ENCODE peak calls at places on chromosomes 3 and 15, in seven cellular contexts. One of them, this sample, is unnamed.

GRCh38 chr3:197023241-197023997 is 6.2 kb downstream of the MELTF start:
- DNase-seq in HCT116: no peak
- DNase-seq in stimulated activated effector memory CD8-positive, alpha-beta T cell treated with anti-CD3 and anti-CD28 coated beads, Interleukin-12 subunit alpha, Interleukin-12 subunit beta, amount 100 ng/mL, for 72 hours: no peak
- DNase-seq in COR-L47: peak; percentile 49
- DNase-seq in adrenal gland: peak; percentile 18
- DNase-seq in Caki2: peak; percentile 77
- DNase-seq in CD4-positive, CD25-positive, alpha-beta regulatory T cell: no peak
- DNase-seq in this sample: peak; percentile 9

GRCh38 chr15:36499751-36500389 is 79.6 kb upstream of the CDIN1 start:
- DNase-seq in HCT116: no peak
- DNase-seq in stimulated activated effector memory CD8-positive, alpha-beta T cell treated with anti-CD3 and anti-CD28 coated beads, Interleukin-12 subunit alpha, Interleukin-12 subunit beta, amount 100 ng/mL, for 72 hours: no peak
- DNase-seq in COR-L47: no peak
- DNase-seq in adrenal gland: no peak
- DNase-seq in Caki2: no peak
- DNase-seq in CD4-positive, CD25-positive, alpha-beta regulatory T cell: no peak
- DNase-seq in this sample: no peak

GRCh38 chr3:137792633-137793271 is 28.6 kb downstream of the SOX14 start:
- DNase-seq in HCT116: peak; percentile 34
- DNase-seq in stimulated activated effector memory CD8-positive, alpha-beta T cell treated with anti-CD3 and anti-CD28 coated beads, Interleukin-12 subunit alpha, Interleukin-12 subunit beta, amount 100 ng/mL, for 72 hours: no peak
- DNase-seq in COR-L47: peak; percentile 27
- DNase-seq in adrenal gland: peak; percentile 34
- DNase-seq in Caki2: peak; percentile 31
- DNase-seq in CD4-positive, CD25-positive, alpha-beta regulatory T cell: no peak
- DNase-seq in this sample: peak; percentile 76

GRCh38 chr3:149020196-149020838 is 29.0 kb downstream of the GYG1 start:
- DNase-seq in HCT116: no peak
- DNase-seq in stimulated activated effector memory CD8-positive, alpha-beta T cell treated with anti-CD3 and anti-CD28 coated beads, Interleukin-12 subunit alpha, Interleukin-12 subunit beta, amount 100 ng/mL, for 72 hours: no peak
- DNase-seq in COR-L47: no peak
- DNase-seq in adrenal gland: no peak
- DNase-seq in Caki2: no peak
- DNase-seq in CD4-positive, CD25-positive, alpha-beta regulatory T cell: no peak
- DNase-seq in this sample: no peak

GRCh38 chr3:147906275-147906674 is 497.1 kb downstream of the ZIC1 start:
- DNase-seq in HCT116: no peak
- DNase-seq in stimulated activated effector memory CD8-positive, alpha-beta T cell treated with anti-CD3 and anti-CD28 coated beads, Interleukin-12 subunit alpha, Interleukin-12 subunit beta, amount 100 ng/mL, for 72 hours: no peak
- DNase-seq in COR-L47: no peak
- DNase-seq in adrenal gland: no peak
- DNase-seq in Caki2: no peak
- DNase-seq in CD4-positive, CD25-positive, alpha-beta regulatory T cell: no peak
- DNase-seq in this sample: no peak

GRCh38 chr3:168116279-168116678 is 20.6 kb upstream of the GOLIM4 start:
- DNase-seq in HCT116: no peak
- DNase-seq in stimulated activated effector memory CD8-positive, alpha-beta T cell treated with anti-CD3 and anti-CD28 coated beads, Interleukin-12 subunit alpha, Interleukin-12 subunit beta, amount 100 ng/mL, for 72 hours: no peak
- DNase-seq in COR-L47: no peak
- DNase-seq in adrenal gland: no peak
- DNase-seq in Caki2: no peak
- DNase-seq in CD4-positive, CD25-positive, alpha-beta regulatory T cell: no peak
- DNase-seq in this sample: peak; percentile 15

GRCh38 chr3:126147147-126147931 is 33.0 kb downstream of the ALDH1L1 start:
- DNase-seq in HCT116: no peak
- DNase-seq in stimulated activated effector memory CD8-positive, alpha-beta T cell treated with anti-CD3 and anti-CD28 coated beads, Interleukin-12 subunit alpha, Interleukin-12 subunit beta, amount 100 ng/mL, for 72 hours: peak; percentile 0
- DNase-seq in COR-L47: no peak
- DNase-seq in adrenal gland: no peak
- DNase-seq in Caki2: no peak
- DNase-seq in CD4-positive, CD25-positive, alpha-beta regulatory T cell: no peak
- DNase-seq in this sample: peak; percentile 9

GRCh38 chr15:27805261-27806220 is 293.6 kb downstream of the OCA2 start:
- DNase-seq in HCT116: no peak
- DNase-seq in stimulated activated effector memory CD8-positive, alpha-beta T cell treated with anti-CD3 and anti-CD28 coated beads, Interleukin-12 subunit alpha, Interleukin-12 subunit beta, amount 100 ng/mL, for 72 hours: no peak
- DNase-seq in COR-L47: no peak
- DNase-seq in adrenal gland: no peak
- DNase-seq in Caki2: no peak
- DNase-seq in CD4-positive, CD25-positive, alpha-beta regulatory T cell: no peak
- DNase-seq in this sample: no peak

GRCh38 chr15:26936502-26936901 is 34.5 kb upstream of the GABRG3 start:
- DNase-seq in HCT116: no peak
- DNase-seq in stimulated activated effector memory CD8-positive, alpha-beta T cell treated with anti-CD3 and anti-CD28 coated beads, Interleukin-12 subunit alpha, Interleukin-12 subunit beta, amount 100 ng/mL, for 72 hours: no peak
- DNase-seq in COR-L47: no peak
- DNase-seq in adrenal gland: no peak
- DNase-seq in Caki2: no peak
- DNase-seq in CD4-positive, CD25-positive, alpha-beta regulatory T cell: no peak
- DNase-seq in this sample: no peak

GRCh38 chr3:69094467-69095205 is 9.9 kb downstream of the ARL6IP5 start:
- DNase-seq in HCT116: no peak
- DNase-seq in stimulated activated effector memory CD8-positive, alpha-beta T cell treated with anti-CD3 and anti-CD28 coated beads, Interleukin-12 subunit alpha, Interleukin-12 subunit beta, amount 100 ng/mL, for 72 hours: no peak
- DNase-seq in COR-L47: no peak
- DNase-seq in adrenal gland: no peak
- DNase-seq in Caki2: no peak
- DNase-seq in CD4-positive, CD25-positive, alpha-beta regulatory T cell: no peak
- DNase-seq in this sample: no peak

GRCh38 chr3:127226946-127227842 is 34.3 kb downstream of the PRR23E start:
- DNase-seq in HCT116: peak; percentile 34
- DNase-seq in stimulated activated effector memory CD8-positive, alpha-beta T cell treated with anti-CD3 and anti-CD28 coated beads, Interleukin-12 subunit alpha, Interleukin-12 subunit beta, amount 100 ng/mL, for 72 hours: no peak
- DNase-seq in COR-L47: no peak
- DNase-seq in adrenal gland: no peak
- DNase-seq in Caki2: no peak
- DNase-seq in CD4-positive, CD25-positive, alpha-beta regulatory T cell: no peak
- DNase-seq in this sample: no peak

GRCh38 chr3:51501833-51502561 is 2.2 kb upstream of the DCAF1 start:
- DNase-seq in HCT116: peak; percentile 71
- DNase-seq in stimulated activated effector memory CD8-positive, alpha-beta T cell treated with anti-CD3 and anti-CD28 coated beads, Interleukin-12 subunit alpha, Interleukin-12 subunit beta, amount 100 ng/mL, for 72 hours: peak; percentile 76
- DNase-seq in COR-L47: no peak
- DNase-seq in adrenal gland: peak; percentile 89
- DNase-seq in Caki2: peak; percentile 37
- DNase-seq in CD4-positive, CD25-positive, alpha-beta regulatory T cell: peak; percentile 68
- DNase-seq in this sample: peak; percentile 88

GRCh38 chr3:138493804-138494606 is 59.6 kb downstream of the ESYT3 start:
- DNase-seq in HCT116: no peak
- DNase-seq in stimulated activated effector memory CD8-positive, alpha-beta T cell treated with anti-CD3 and anti-CD28 coated beads, Interleukin-12 subunit alpha, Interleukin-12 subunit beta, amount 100 ng/mL, for 72 hours: no peak
- DNase-seq in COR-L47: no peak
- DNase-seq in adrenal gland: no peak
- DNase-seq in Caki2: no peak
- DNase-seq in CD4-positive, CD25-positive, alpha-beta regulatory T cell: no peak
- DNase-seq in this sample: no peak

GRCh38 chr3:42300013-42300412 is 34.0 kb upstream of the CCK start:
- DNase-seq in HCT116: no peak
- DNase-seq in stimulated activated effector memory CD8-positive, alpha-beta T cell treated with anti-CD3 and anti-CD28 coated beads, Interleukin-12 subunit alpha, Interleukin-12 subunit beta, amount 100 ng/mL, for 72 hours: no peak
- DNase-seq in COR-L47: no peak
- DNase-seq in adrenal gland: peak; percentile 30
- DNase-seq in Caki2: peak; percentile 10
- DNase-seq in CD4-positive, CD25-positive, alpha-beta regulatory T cell: no peak
- DNase-seq in this sample: peak; percentile 29

GRCh38 chr3:123289336-123290106 is 87.8 kb downstream of the SEC22A start:
- DNase-seq in HCT116: no peak
- DNase-seq in stimulated activated effector memory CD8-positive, alpha-beta T cell treated with anti-CD3 and anti-CD28 coated beads, Interleukin-12 subunit alpha, Interleukin-12 subunit beta, amount 100 ng/mL, for 72 hours: no peak
- DNase-seq in COR-L47: no peak
- DNase-seq in adrenal gland: no peak
- DNase-seq in Caki2: no peak
- DNase-seq in CD4-positive, CD25-positive, alpha-beta regulatory T cell: no peak
- DNase-seq in this sample: no peak

GRCh38 chr3:13550791-13551360 is 2.0 kb downstream of the FBLN2 start:
- DNase-seq in HCT116: no peak
- DNase-seq in stimulated activated effector memory CD8-positive, alpha-beta T cell treated with anti-CD3 and anti-CD28 coated beads, Interleukin-12 subunit alpha, Interleukin-12 subunit beta, amount 100 ng/mL, for 72 hours: no peak
- DNase-seq in COR-L47: no peak
- DNase-seq in adrenal gland: no peak
- DNase-seq in Caki2: no peak
- DNase-seq in CD4-positive, CD25-positive, alpha-beta regulatory T cell: no peak
- DNase-seq in this sample: no peak

GRCh38 chr3:52892625-52893311 is 4.6 kb downstream of the STIMATE start:
- DNase-seq in HCT116: no peak
- DNase-seq in stimulated activated effector memory CD8-positive, alpha-beta T cell treated with anti-CD3 and anti-CD28 coated beads, Interleukin-12 subunit alpha, Interleukin-12 subunit beta, amount 100 ng/mL, for 72 hours: no peak
- DNase-seq in COR-L47: no peak
- DNase-seq in adrenal gland: no peak
- DNase-seq in Caki2: no peak
- DNase-seq in CD4-positive, CD25-positive, alpha-beta regulatory T cell: peak; percentile 40
- DNase-seq in this sample: no peak

GRCh38 chr3:102099913-102100312 is 250.6 kb downstream of the NFKBIZ start:
- DNase-seq in HCT116: no peak
- DNase-seq in stimulated activated effector memory CD8-positive, alpha-beta T cell treated with anti-CD3 and anti-CD28 coated beads, Interleukin-12 subunit alpha, Interleukin-12 subunit beta, amount 100 ng/mL, for 72 hours: no peak
- DNase-seq in COR-L47: no peak
- DNase-seq in adrenal gland: no peak
- DNase-seq in Caki2: no peak
- DNase-seq in CD4-positive, CD25-positive, alpha-beta regulatory T cell: no peak
- DNase-seq in this sample: no peak

GRCh38 chr3:158109295-158109803 is 540 bp upstream of the RSRC1 start:
- DNase-seq in HCT116: no peak
- DNase-seq in stimulated activated effector memory CD8-positive, alpha-beta T cell treated with anti-CD3 and anti-CD28 coated beads, Interleukin-12 subunit alpha, Interleukin-12 subunit beta, amount 100 ng/mL, for 72 hours: no peak
- DNase-seq in COR-L47: no peak
- DNase-seq in adrenal gland: no peak
- DNase-seq in Caki2: no peak
- DNase-seq in CD4-positive, CD25-positive, alpha-beta regulatory T cell: no peak
- DNase-seq in this sample: no peak

GRCh38 chr3:12350151-12350813 is 61.4 kb downstream of the PPARG start:
- DNase-seq in HCT116: no peak
- DNase-seq in stimulated activated effector memory CD8-positive, alpha-beta T cell treated with anti-CD3 and anti-CD28 coated beads, Interleukin-12 subunit alpha, Interleukin-12 subunit beta, amount 100 ng/mL, for 72 hours: no peak
- DNase-seq in COR-L47: no peak
- DNase-seq in adrenal gland: peak; percentile 68
- DNase-seq in Caki2: no peak
- DNase-seq in CD4-positive, CD25-positive, alpha-beta regulatory T cell: no peak
- DNase-seq in this sample: peak; percentile 55

GRCh38 chr3:17645074-17645698 is 97.2 kb downstream of the TBC1D5 start:
- DNase-seq in HCT116: peak; percentile 43
- DNase-seq in stimulated activated effector memory CD8-positive, alpha-beta T cell treated with anti-CD3 and anti-CD28 coated beads, Interleukin-12 subunit alpha, Interleukin-12 subunit beta, amount 100 ng/mL, for 72 hours: no peak
- DNase-seq in COR-L47: peak; percentile 22
- DNase-seq in adrenal gland: peak; percentile 25
- DNase-seq in Caki2: peak; percentile 43
- DNase-seq in CD4-positive, CD25-positive, alpha-beta regulatory T cell: no peak
- DNase-seq in this sample: peak; percentile 21

GRCh38 chr15:54884312-54884711 is 312.4 kb downstream of the RSL24D1 start:
- DNase-seq in HCT116: no peak
- DNase-seq in stimulated activated effector memory CD8-positive, alpha-beta T cell treated with anti-CD3 and anti-CD28 coated beads, Interleukin-12 subunit alpha, Interleukin-12 subunit beta, amount 100 ng/mL, for 72 hours: no peak
- DNase-seq in COR-L47: no peak
- DNase-seq in adrenal gland: no peak
- DNase-seq in Caki2: peak; percentile 1
- DNase-seq in CD4-positive, CD25-positive, alpha-beta regulatory T cell: no peak
- DNase-seq in this sample: no peak

GRCh38 chr3:42526616-42527367 is 24.3 kb downstream of the VIPR1 start:
- DNase-seq in HCT116: no peak
- DNase-seq in stimulated activated effector memory CD8-positive, alpha-beta T cell treated with anti-CD3 and anti-CD28 coated beads, Interleukin-12 subunit alpha, Interleukin-12 subunit beta, amount 100 ng/mL, for 72 hours: peak; percentile 17
- DNase-seq in COR-L47: no peak
- DNase-seq in adrenal gland: no peak
- DNase-seq in Caki2: no peak
- DNase-seq in CD4-positive, CD25-positive, alpha-beta regulatory T cell: no peak
- DNase-seq in this sample: no peak

GRCh38 chr3:52456169-52456799 is 880 bp downstream of the NISCH start:
- DNase-seq in HCT116: no peak
- DNase-seq in stimulated activated effector memory CD8-positive, alpha-beta T cell treated with anti-CD3 and anti-CD28 coated beads, Interleukin-12 subunit alpha, Interleukin-12 subunit beta, amount 100 ng/mL, for 72 hours: no peak
- DNase-seq in COR-L47: no peak
- DNase-seq in adrenal gland: no peak
- DNase-seq in Caki2: no peak
- DNase-seq in CD4-positive, CD25-positive, alpha-beta regulatory T cell: no peak
- DNase-seq in this sample: peak; percentile 59

GRCh38 chr3:184241447-184242296 is 7.1 kb downstream of the ALG3 start:
- DNase-seq in HCT116: no peak
- DNase-seq in stimulated activated effector memory CD8-positive, alpha-beta T cell treated with anti-CD3 and anti-CD28 coated beads, Interleukin-12 subunit alpha, Interleukin-12 subunit beta, amount 100 ng/mL, for 72 hours: no peak
- DNase-seq in COR-L47: peak; percentile 18
- DNase-seq in adrenal gland: peak; percentile 86
- DNase-seq in Caki2: no peak
- DNase-seq in CD4-positive, CD25-positive, alpha-beta regulatory T cell: no peak
- DNase-seq in this sample: peak; percentile 85

GRCh38 chr3:193767353-193768068 is 174.5 kb downstream of the OPA1 start:
- DNase-seq in HCT116: no peak
- DNase-seq in stimulated activated effector memory CD8-positive, alpha-beta T cell treated with anti-CD3 and anti-CD28 coated beads, Interleukin-12 subunit alpha, Interleukin-12 subunit beta, amount 100 ng/mL, for 72 hours: no peak
- DNase-seq in COR-L47: no peak
- DNase-seq in adrenal gland: peak; percentile 15
- DNase-seq in Caki2: no peak
- DNase-seq in CD4-positive, CD25-positive, alpha-beta regulatory T cell: no peak
- DNase-seq in this sample: no peak

GRCh38 chr3:13501056-13501455 is 20.9 kb downstream of the HDAC11 start:
- DNase-seq in HCT116: no peak
- DNase-seq in stimulated activated effector memory CD8-positive, alpha-beta T cell treated with anti-CD3 and anti-CD28 coated beads, Interleukin-12 subunit alpha, Interleukin-12 subunit beta, amount 100 ng/mL, for 72 hours: no peak
- DNase-seq in COR-L47: no peak
- DNase-seq in adrenal gland: no peak
- DNase-seq in Caki2: no peak
- DNase-seq in CD4-positive, CD25-positive, alpha-beta regulatory T cell: no peak
- DNase-seq in this sample: no peak

GRCh38 chr3:40497288-40497687 is 8.6 kb upstream of the ZNF620 start:
- DNase-seq in HCT116: no peak
- DNase-seq in stimulated activated effector memory CD8-positive, alpha-beta T cell treated with anti-CD3 and anti-CD28 coated beads, Interleukin-12 subunit alpha, Interleukin-12 subunit beta, amount 100 ng/mL, for 72 hours: no peak
- DNase-seq in COR-L47: no peak
- DNase-seq in adrenal gland: no peak
- DNase-seq in Caki2: no peak
- DNase-seq in CD4-positive, CD25-positive, alpha-beta regulatory T cell: no peak
- DNase-seq in this sample: no peak

GRCh38 chr3:140863481-140864084 is 78.1 kb upstream of the SLC25A36 start:
- DNase-seq in HCT116: peak; percentile 45
- DNase-seq in stimulated activated effector memory CD8-positive, alpha-beta T cell treated with anti-CD3 and anti-CD28 coated beads, Interleukin-12 subunit alpha, Interleukin-12 subunit beta, amount 100 ng/mL, for 72 hours: no peak
- DNase-seq in COR-L47: peak; percentile 87
- DNase-seq in adrenal gland: peak; percentile 72
- DNase-seq in Caki2: peak; percentile 67
- DNase-seq in CD4-positive, CD25-positive, alpha-beta regulatory T cell: no peak
- DNase-seq in this sample: peak; percentile 80

GRCh38 chr3:53833650-53834049 is 12.6 kb downstream of the CHDH start:
- DNase-seq in HCT116: no peak
- DNase-seq in stimulated activated effector memory CD8-positive, alpha-beta T cell treated with anti-CD3 and anti-CD28 coated beads, Interleukin-12 subunit alpha, Interleukin-12 subunit beta, amount 100 ng/mL, for 72 hours: no peak
- DNase-seq in COR-L47: no peak
- DNase-seq in adrenal gland: no peak
- DNase-seq in Caki2: no peak
- DNase-seq in CD4-positive, CD25-positive, alpha-beta regulatory T cell: no peak
- DNase-seq in this sample: no peak

GRCh38 chr3:113783463-113783862 is 36.6 kb downstream of the ATP6V1A start:
- DNase-seq in HCT116: no peak
- DNase-seq in stimulated activated effector memory CD8-positive, alpha-beta T cell treated with anti-CD3 and anti-CD28 coated beads, Interleukin-12 subunit alpha, Interleukin-12 subunit beta, amount 100 ng/mL, for 72 hours: no peak
- DNase-seq in COR-L47: no peak
- DNase-seq in adrenal gland: no peak
- DNase-seq in Caki2: peak; percentile 60
- DNase-seq in CD4-positive, CD25-positive, alpha-beta regulatory T cell: no peak
- DNase-seq in this sample: no peak

GRCh38 chr3:24167468-24167867 is 222.4 kb downstream of the NR1D2 start:
- DNase-seq in HCT116: no peak
- DNase-seq in stimulated activated effector memory CD8-positive, alpha-beta T cell treated with anti-CD3 and anti-CD28 coated beads, Interleukin-12 subunit alpha, Interleukin-12 subunit beta, amount 100 ng/mL, for 72 hours: no peak
- DNase-seq in COR-L47: no peak
- DNase-seq in adrenal gland: no peak
- DNase-seq in Caki2: no peak
- DNase-seq in CD4-positive, CD25-positive, alpha-beta regulatory T cell: no peak
- DNase-seq in this sample: no peak

GRCh38 chr15:65037279-65037678 is 7.8 kb upstream of the MTFMT start:
- DNase-seq in HCT116: no peak
- DNase-seq in stimulated activated effector memory CD8-positive, alpha-beta T cell treated with anti-CD3 and anti-CD28 coated beads, Interleukin-12 subunit alpha, Interleukin-12 subunit beta, amount 100 ng/mL, for 72 hours: no peak
- DNase-seq in COR-L47: no peak
- DNase-seq in adrenal gland: no peak
- DNase-seq in Caki2: no peak
- DNase-seq in CD4-positive, CD25-positive, alpha-beta regulatory T cell: no peak
- DNase-seq in this sample: no peak

GRCh38 chr3:113002676-113003075 is 11.9 kb downstream of the GTPBP8 start:
- DNase-seq in HCT116: no peak
- DNase-seq in stimulated activated effector memory CD8-positive, alpha-beta T cell treated with anti-CD3 and anti-CD28 coated beads, Interleukin-12 subunit alpha, Interleukin-12 subunit beta, amount 100 ng/mL, for 72 hours: no peak
- DNase-seq in COR-L47: no peak
- DNase-seq in adrenal gland: no peak
- DNase-seq in Caki2: no peak
- DNase-seq in CD4-positive, CD25-positive, alpha-beta regulatory T cell: no peak
- DNase-seq in this sample: no peak

GRCh38 chr3:133425898-133426297 is 26.0 kb downstream of the BFSP2 start:
- DNase-seq in HCT116: no peak
- DNase-seq in stimulated activated effector memory CD8-positive, alpha-beta T cell treated with anti-CD3 and anti-CD28 coated beads, Interleukin-12 subunit alpha, Interleukin-12 subunit beta, amount 100 ng/mL, for 72 hours: no peak
- DNase-seq in COR-L47: no peak
- DNase-seq in adrenal gland: no peak
- DNase-seq in Caki2: no peak
- DNase-seq in CD4-positive, CD25-positive, alpha-beta regulatory T cell: no peak
- DNase-seq in this sample: no peak

GRCh38 chr3:192079098-192079497 is 618.1 kb downstream of the PYDC2 start:
- DNase-seq in HCT116: no peak
- DNase-seq in stimulated activated effector memory CD8-positive, alpha-beta T cell treated with anti-CD3 and anti-CD28 coated beads, Interleukin-12 subunit alpha, Interleukin-12 subunit beta, amount 100 ng/mL, for 72 hours: no peak
- DNase-seq in COR-L47: peak; percentile 96
- DNase-seq in adrenal gland: no peak
- DNase-seq in Caki2: peak; percentile 43
- DNase-seq in CD4-positive, CD25-positive, alpha-beta regulatory T cell: no peak
- DNase-seq in this sample: no peak